ENCODE peak calls at places on chromosomes 5 and 9, in ten cellular contexts. One of them, this sample, is unnamed.

GRCh38 chr5:178786859-178787499 is 56.5 kb upstream of the ZNF354A start:
- DNase-seq in GM06990: no peak
- DNase-seq in bronchial epithelial cell: peak; percentile 97
- DNase-seq in A673: no peak
- DNase-seq in heart left ventricle: no peak
- DNase-seq in epithelial cell of esophagus: peak; percentile 97
- DNase-seq in mammary epithelial cell: peak; percentile 87
- DNase-seq in heart right ventricle: no peak
- DNase-seq in right lobe of liver: peak; percentile 7
- DNase-seq in CD8-positive, alpha-beta T cell: no peak
- DNase-seq in this sample: no peak

GRCh38 chr9:111926421-111926875 is 29.8 kb downstream of the UGCG start:
- DNase-seq in GM06990: peak; percentile 76
- DNase-seq in mammary epithelial cell: no peak
- DNase-seq in right lobe of liver: no peak
- DNase-seq in A673: peak; percentile 99
- DNase-seq in bronchial epithelial cell: no peak
- DNase-seq in heart left ventricle: no peak
- DNase-seq in heart right ventricle: peak; percentile 28
- DNase-seq in epithelial cell of esophagus: no peak
- DNase-seq in CD8-positive, alpha-beta T cell: peak; percentile 8
- DNase-seq in this sample: peak; percentile 78

GRCh38 chr5:15440434-15440833 is 59.5 kb upstream of the FBXL7 start:
- DNase-seq in epithelial cell of esophagus: no peak
- DNase-seq in bronchial epithelial cell: no peak
- DNase-seq in CD8-positive, alpha-beta T cell: no peak
- DNase-seq in GM06990: no peak
- DNase-seq in right lobe of liver: no peak
- DNase-seq in heart right ventricle: no peak
- DNase-seq in mammary epithelial cell: no peak
- DNase-seq in A673: no peak
- DNase-seq in heart left ventricle: no peak
- DNase-seq in this sample: no peak

GRCh38 chr9:74498616-74499095 is 1.5 kb downstream of the RORB start:
- DNase-seq in heart left ventricle: no peak
- DNase-seq in CD8-positive, alpha-beta T cell: no peak
- DNase-seq in A673: no peak
- DNase-seq in right lobe of liver: no peak
- DNase-seq in epithelial cell of esophagus: no peak
- DNase-seq in GM06990: no peak
- DNase-seq in heart right ventricle: peak; percentile 5
- DNase-seq in mammary epithelial cell: no peak
- DNase-seq in bronchial epithelial cell: no peak
- DNase-seq in this sample: peak; percentile 15

GRCh38 chr9:112020680-112021596 is 124.3 kb downstream of the UGCG start:
- DNase-seq in right lobe of liver: no peak
- DNase-seq in bronchial epithelial cell: peak; percentile 98
- DNase-seq in mammary epithelial cell: peak; percentile 89
- DNase-seq in heart left ventricle: no peak
- DNase-seq in CD8-positive, alpha-beta T cell: no peak
- DNase-seq in A673: no peak
- DNase-seq in GM06990: no peak
- DNase-seq in epithelial cell of esophagus: peak; percentile 91
- DNase-seq in heart right ventricle: no peak
- DNase-seq in this sample: peak; percentile 31

GRCh38 chr5:32854473-32854872 is 143.4 kb downstream of the NPR3 start:
- DNase-seq in CD8-positive, alpha-beta T cell: no peak
- DNase-seq in epithelial cell of esophagus: no peak
- DNase-seq in mammary epithelial cell: no peak
- DNase-seq in heart left ventricle: no peak
- DNase-seq in right lobe of liver: no peak
- DNase-seq in A673: no peak
- DNase-seq in heart right ventricle: no peak
- DNase-seq in bronchial epithelial cell: no peak
- DNase-seq in GM06990: no peak
- DNase-seq in this sample: no peak

GRCh38 chr9:134698587-134699342 is 57.2 kb downstream of the COL5A1 start:
- DNase-seq in heart left ventricle: peak; percentile 84
- DNase-seq in heart right ventricle: peak; percentile 78
- DNase-seq in mammary epithelial cell: peak; percentile 4
- DNase-seq in A673: peak; percentile 50
- DNase-seq in bronchial epithelial cell: peak; percentile 11
- DNase-seq in right lobe of liver: peak; percentile 77
- DNase-seq in GM06990: peak; percentile 37
- DNase-seq in CD8-positive, alpha-beta T cell: peak; percentile 11
- DNase-seq in epithelial cell of esophagus: no peak
- DNase-seq in this sample: peak; percentile 86

GRCh38 chr9:107733530-107733907 is 243.9 kb upstream of the KLF4 start:
- DNase-seq in A673: no peak
- DNase-seq in epithelial cell of esophagus: no peak
- DNase-seq in heart right ventricle: peak; percentile 54
- DNase-seq in CD8-positive, alpha-beta T cell: no peak
- DNase-seq in right lobe of liver: no peak
- DNase-seq in heart left ventricle: no peak
- DNase-seq in GM06990: no peak
- DNase-seq in bronchial epithelial cell: no peak
- DNase-seq in mammary epithelial cell: no peak
- DNase-seq in this sample: no peak

GRCh38 chr9:130382636-130383349 is 62.0 kb upstream of the ASS1 start:
- DNase-seq in epithelial cell of esophagus: peak; percentile 34
- DNase-seq in heart left ventricle: no peak
- DNase-seq in bronchial epithelial cell: peak; percentile 17
- DNase-seq in mammary epithelial cell: no peak
- DNase-seq in CD8-positive, alpha-beta T cell: no peak
- DNase-seq in A673: no peak
- DNase-seq in GM06990: no peak
- DNase-seq in heart right ventricle: no peak
- DNase-seq in right lobe of liver: no peak
- DNase-seq in this sample: no peak

GRCh38 chr5:159417170-159417569 is 86.9 kb upstream of the IL12B start:
- DNase-seq in A673: no peak
- DNase-seq in right lobe of liver: no peak
- DNase-seq in GM06990: no peak
- DNase-seq in bronchial epithelial cell: no peak
- DNase-seq in CD8-positive, alpha-beta T cell: no peak
- DNase-seq in heart left ventricle: no peak
- DNase-seq in heart right ventricle: no peak
- DNase-seq in mammary epithelial cell: no peak
- DNase-seq in epithelial cell of esophagus: no peak
- DNase-seq in this sample: no peak

GRCh38 chr5:97452646-97453045 is 269.6 kb upstream of the RIOK2 start:
- DNase-seq in heart left ventricle: no peak
- DNase-seq in A673: no peak
- DNase-seq in right lobe of liver: no peak
- DNase-seq in bronchial epithelial cell: no peak
- DNase-seq in CD8-positive, alpha-beta T cell: no peak
- DNase-seq in heart right ventricle: no peak
- DNase-seq in mammary epithelial cell: no peak
- DNase-seq in epithelial cell of esophagus: no peak
- DNase-seq in GM06990: no peak
- DNase-seq in this sample: no peak

GRCh38 chr5:93303291-93303691 is 277.7 kb downstream of the NR2F1-AS1 start:
- DNase-seq in heart left ventricle: no peak
- DNase-seq in heart right ventricle: no peak
- DNase-seq in bronchial epithelial cell: no peak
- DNase-seq in right lobe of liver: no peak
- DNase-seq in A673: no peak
- DNase-seq in GM06990: no peak
- DNase-seq in mammary epithelial cell: no peak
- DNase-seq in epithelial cell of esophagus: no peak
- DNase-seq in CD8-positive, alpha-beta T cell: no peak
- DNase-seq in this sample: no peak

GRCh38 chr5:56321236-56321881 is 88.2 kb upstream of the ANKRD55 start:
- DNase-seq in bronchial epithelial cell: no peak
- DNase-seq in epithelial cell of esophagus: no peak
- DNase-seq in GM06990: no peak
- DNase-seq in heart left ventricle: no peak
- DNase-seq in CD8-positive, alpha-beta T cell: no peak
- DNase-seq in right lobe of liver: no peak
- DNase-seq in A673: no peak
- DNase-seq in heart right ventricle: no peak
- DNase-seq in mammary epithelial cell: no peak
- DNase-seq in this sample: no peak

GRCh38 chr5:56322592-56322991 is 89.5 kb upstream of the ANKRD55 start:
- DNase-seq in CD8-positive, alpha-beta T cell: no peak
- DNase-seq in bronchial epithelial cell: no peak
- DNase-seq in heart left ventricle: no peak
- DNase-seq in epithelial cell of esophagus: no peak
- DNase-seq in right lobe of liver: no peak
- DNase-seq in heart right ventricle: no peak
- DNase-seq in mammary epithelial cell: no peak
- DNase-seq in GM06990: no peak
- DNase-seq in A673: no peak
- DNase-seq in this sample: no peak

GRCh38 chr5:56320686-56321085 is 87.6 kb upstream of the ANKRD55 start:
- DNase-seq in heart left ventricle: no peak
- DNase-seq in GM06990: no peak
- DNase-seq in right lobe of liver: no peak
- DNase-seq in mammary epithelial cell: no peak
- DNase-seq in CD8-positive, alpha-beta T cell: no peak
- DNase-seq in bronchial epithelial cell: no peak
- DNase-seq in A673: no peak
- DNase-seq in epithelial cell of esophagus: no peak
- DNase-seq in heart right ventricle: no peak
- DNase-seq in this sample: no peak

GRCh38 chr5:56317923-56318561 is 84.9 kb upstream of the ANKRD55 start:
- DNase-seq in mammary epithelial cell: no peak
- DNase-seq in CD8-positive, alpha-beta T cell: no peak
- DNase-seq in right lobe of liver: no peak
- DNase-seq in GM06990: peak; percentile 44
- DNase-seq in heart left ventricle: no peak
- DNase-seq in A673: no peak
- DNase-seq in epithelial cell of esophagus: no peak
- DNase-seq in heart right ventricle: no peak
- DNase-seq in bronchial epithelial cell: no peak
- DNase-seq in this sample: no peak

GRCh38 chr5:56319281-56320242 is 86.4 kb upstream of the ANKRD55 start:
- DNase-seq in right lobe of liver: no peak
- DNase-seq in heart left ventricle: peak; percentile 74
- DNase-seq in A673: peak; percentile 77
- DNase-seq in CD8-positive, alpha-beta T cell: no peak
- DNase-seq in mammary epithelial cell: peak; percentile 96
- DNase-seq in epithelial cell of esophagus: peak; percentile 99
- DNase-seq in bronchial epithelial cell: peak; percentile 94
- DNase-seq in heart right ventricle: peak; percentile 59
- DNase-seq in GM06990: peak; percentile 38
- DNase-seq in this sample: no peak
- TF ChIP-seq CTCF in right lobe of liver: no peak
- TF ChIP-seq CTCF in heart left ventricle: no peak
- TF ChIP-seq CTCF in A673: no peak
- TF ChIP-seq CTCF in CD8-positive, alpha-beta T cell: no peak
- TF ChIP-seq CTCF in mammary epithelial cell: no peak
- TF ChIP-seq CTCF in epithelial cell of esophagus: no peak
- TF ChIP-seq CTCF in bronchial epithelial cell: no peak
- TF ChIP-seq CTCF in heart right ventricle: no peak
- TF ChIP-seq CTCF in GM06990: no peak
- TF ChIP-seq CTCF in this sample: no peak

DNA sequence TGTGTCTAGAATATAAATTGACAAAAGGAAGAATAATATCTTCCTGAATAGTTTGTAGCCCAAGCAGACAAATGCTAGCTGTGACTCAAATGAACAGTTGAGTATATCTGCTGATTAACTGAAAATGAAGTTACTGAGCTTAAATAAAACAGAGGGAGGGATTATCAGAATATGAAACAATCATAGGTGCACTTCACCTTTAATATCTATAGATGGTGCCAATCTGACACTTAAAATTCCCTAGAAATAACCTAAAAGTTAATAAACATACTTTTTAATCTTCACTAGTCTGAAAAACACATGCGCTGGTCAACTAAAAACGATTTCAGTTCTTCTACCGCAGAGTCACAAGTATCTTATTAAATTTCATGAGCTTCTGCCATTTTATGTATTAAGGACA is 280.8 kb upstream of the RASA1 start:
- DNase-seq in heart left ventricle: no peak
- DNase-seq in epithelial cell of esophagus: no peak
- DNase-seq in A673: no peak
- DNase-seq in heart right ventricle: no peak
- DNase-seq in right lobe of liver: no peak
- DNase-seq in mammary epithelial cell: no peak
- DNase-seq in CD8-positive, alpha-beta T cell: no peak
- DNase-seq in GM06990: no peak
- DNase-seq in bronchial epithelial cell: no peak
- DNase-seq in this sample: no peak
- TF ChIP-seq CTCF in heart left ventricle: no peak
- TF ChIP-seq CTCF in epithelial cell of esophagus: no peak
- TF ChIP-seq CTCF in A673: no peak
- TF ChIP-seq CTCF in heart right ventricle: no peak
- TF ChIP-seq CTCF in right lobe of liver: no peak
- TF ChIP-seq CTCF in mammary epithelial cell: peak; percentile 22
- TF ChIP-seq CTCF in CD8-positive, alpha-beta T cell: peak; percentile 12
- TF ChIP-seq CTCF in GM06990: peak; percentile 4
- TF ChIP-seq CTCF in bronchial epithelial cell: no peak
- TF ChIP-seq CTCF in this sample: no peak

DNA sequence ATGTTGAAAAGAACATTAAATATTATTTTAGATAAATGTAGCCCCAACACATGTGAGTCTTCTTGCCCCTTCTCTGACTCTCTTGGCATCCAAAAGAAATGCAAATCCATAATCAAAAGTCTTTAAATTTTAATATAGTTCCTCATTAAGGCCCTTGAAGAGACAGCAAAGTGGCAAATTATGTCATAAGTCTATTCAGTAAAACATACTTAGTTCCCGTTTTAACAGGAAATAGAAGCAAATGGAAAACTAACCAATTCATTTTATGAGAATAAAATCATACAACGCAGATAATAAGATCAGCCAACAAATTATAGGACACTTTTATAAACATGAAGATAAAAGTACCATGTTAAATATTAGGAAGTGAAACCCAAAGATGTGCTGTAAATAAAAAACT is 20.1 kb upstream of the IFNB1 start:
- DNase-seq in A673: no peak
- DNase-seq in bronchial epithelial cell: no peak
- DNase-seq in heart right ventricle: no peak
- DNase-seq in right lobe of liver: no peak
- DNase-seq in GM06990: no peak
- DNase-seq in CD8-positive, alpha-beta T cell: no peak
- DNase-seq in heart left ventricle: no peak
- DNase-seq in mammary epithelial cell: no peak
- DNase-seq in epithelial cell of esophagus: no peak
- DNase-seq in this sample: no peak
- TF ChIP-seq CTCF in A673: no peak
- TF ChIP-seq CTCF in bronchial epithelial cell: no peak
- TF ChIP-seq CTCF in heart right ventricle: no peak
- TF ChIP-seq CTCF in right lobe of liver: no peak
- TF ChIP-seq CTCF in GM06990: no peak
- TF ChIP-seq CTCF in CD8-positive, alpha-beta T cell: no peak
- TF ChIP-seq CTCF in heart left ventricle: no peak
- TF ChIP-seq CTCF in mammary epithelial cell: no peak
- TF ChIP-seq CTCF in epithelial cell of esophagus: no peak
- TF ChIP-seq CTCF in this sample: no peak

DNA sequence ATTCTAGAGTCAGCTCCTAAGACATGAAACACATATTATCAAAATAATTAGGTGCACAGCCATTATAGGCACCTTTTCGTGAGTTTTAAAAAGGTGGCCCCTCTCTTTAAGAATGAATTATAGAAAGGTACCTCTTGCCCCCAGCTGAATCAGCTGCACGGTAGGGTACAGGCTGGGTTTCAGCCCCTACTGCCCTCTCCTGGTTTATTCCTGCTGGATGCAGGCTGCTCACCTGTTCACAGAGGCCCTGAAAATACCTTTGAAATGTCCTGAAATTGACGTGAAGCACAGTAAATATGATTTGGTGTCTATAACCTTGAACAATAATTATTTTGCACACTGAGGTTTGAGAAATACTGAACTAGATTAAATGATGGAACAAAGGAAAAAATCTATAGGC is 504.8 kb upstream of the SGCD start:
- DNase-seq in CD8-positive, alpha-beta T cell: no peak
- DNase-seq in right lobe of liver: no peak
- DNase-seq in bronchial epithelial cell: no peak
- DNase-seq in epithelial cell of esophagus: no peak
- DNase-seq in GM06990: no peak
- DNase-seq in A673: no peak
- DNase-seq in heart right ventricle: no peak
- DNase-seq in mammary epithelial cell: no peak
- DNase-seq in heart left ventricle: no peak
- DNase-seq in this sample: no peak
- TF ChIP-seq CTCF in CD8-positive, alpha-beta T cell: no peak
- TF ChIP-seq CTCF in right lobe of liver: peak; percentile 17
- TF ChIP-seq CTCF in bronchial epithelial cell: no peak
- TF ChIP-seq CTCF in epithelial cell of esophagus: no peak
- TF ChIP-seq CTCF in GM06990: no peak
- TF ChIP-seq CTCF in A673: no peak
- TF ChIP-seq CTCF in heart right ventricle: peak; percentile 17
- TF ChIP-seq CTCF in mammary epithelial cell: no peak
- TF ChIP-seq CTCF in heart left ventricle: peak; percentile 25
- TF ChIP-seq CTCF in this sample: no peak

This sample was measured in GM10248.